ENCODE peak calls at places on chromosomes 1 and 21, in seven cellular contexts. B, U, G, M, Y, X and N are unnamed samples.

GRCh38 chr1:97849350-97850339 is 71.2 kb downstream of the DPYD start:
- DNase-seq in B (no peak), U (no peak), G (no peak), M (no peak), Y (no peak), X (no peak), N (peak; percentile 38)

GRCh38 chr1:211378844-211379243 is 52.2 kb downstream of the TRAF5 start:
- DNase-seq in B (no peak), U (no peak), G (peak; percentile 48), M (no peak), Y (no peak), X (no peak), N (no peak)

GRCh38 chr1:60101516-60101915 is 27.9 kb upstream of the C1orf87 start:
- DNase-seq in B (no peak), U (no peak), G (no peak), M (no peak), Y (no peak), X (no peak), N (no peak)

GRCh38 chr1:169022648-169023047 is 83.8 kb upstream of the ATP1B1 start:
- DNase-seq in B (no peak), U (no peak), G (no peak), M (no peak), Y (no peak), X (no peak), N (no peak)

GRCh38 chr1:226248091-226248490 is 24.6 kb downstream of the MIXL1 start:
- DNase-seq in B (no peak), U (no peak), G (no peak), M (no peak), Y (no peak), X (no peak), N (no peak)

GRCh38 chr1:192951961-192952460 is 107.1 kb downstream of the UCHL5 start:
- DNase-seq in B (peak; percentile 12), U (no peak), G (peak; percentile 21), M (no peak), Y (no peak), X (no peak), N (peak; percentile 35)

GRCh38 chr1:245353411-245353810 is 198.6 kb downstream of the KIF26B start:
- DNase-seq in B (no peak), U (no peak), G (no peak), M (no peak), Y (no peak), X (no peak), N (no peak)

GRCh38 chr1:7672864-7673263 is 98.2 kb upstream of the VAMP3 start:
- DNase-seq in B (no peak), U (no peak), G (no peak), M (no peak), Y (no peak), X (peak; percentile 62), N (no peak)

GRCh38 chr1:1624443-1625403 is 7.2 kb upstream of the MMP23B start:
- DNase-seq in B (no peak), U (peak; percentile 49), G (peak; percentile 44), M (no peak), Y (no peak), X (peak; percentile 78), N (no peak)

GRCh38 chr1:93779540-93780121 is 98.0 kb upstream of the BCAR3 start:
- DNase-seq in B (no peak), U (no peak), G (no peak), M (no peak), Y (peak; percentile 83), X (no peak), N (peak; percentile 72)

GRCh38 chr1:54278941-54279422 is 79.0 kb downstream of the MRPL37 start:
- DNase-seq in B (no peak), U (no peak), G (no peak), M (no peak), Y (no peak), X (no peak), N (no peak)

GRCh38 chr1:11272544-11272841 is 505 bp upstream of the UBIAD1 start:
- DNase-seq in B (no peak), U (no peak), G (no peak), M (no peak), Y (no peak), X (no peak), N (no peak)

GRCh38 chr1:108830119-108831008 is 26.5 kb downstream of the AKNAD1 start:
- DNase-seq in B (no peak), U (no peak), G (peak; percentile 85), M (peak; percentile 8), Y (peak; percentile 53), X (peak; percentile 69), N (peak; percentile 69)

GRCh38 chr21:17660449-17660848 is 47.7 kb upstream of the BTG3 start:
- DNase-seq in B (no peak), U (no peak), G (no peak), M (no peak), Y (no peak), X (no peak), N (no peak)

GRCh38 chr1:41683681-41684500 is 199.4 kb upstream of the EDN2 start:
- DNase-seq in B (no peak), U (no peak), G (peak; percentile 26), M (no peak), Y (no peak), X (no peak), N (no peak)

GRCh38 chr1:227317541-227318002 is 720 bp downstream of the CDC42BPA start:
- DNase-seq in B (no peak), U (peak; percentile 69), G (peak; percentile 78), M (peak; percentile 44), Y (no peak), X (peak; percentile 76), N (no peak)

GRCh38 chr1:154571964-154572288 is 4.3 kb downstream of the CHRNB2 start:
- DNase-seq in B (no peak), U (no peak), G (no peak), M (no peak), Y (no peak), X (no peak), N (no peak)

GRCh38 chr21:36854391-36854790 is 112.1 kb downstream of the HLCS start:
- DNase-seq in B (no peak), U (peak; percentile 81), G (peak; percentile 78), M (peak; percentile 52), Y (no peak), X (peak; percentile 68), N (no peak)

GRCh38 chr1:148308832-148309458 is 156.9 kb upstream of the NBPF11 start:
- DNase-seq in B (no peak), U (peak; percentile 75), G (peak; percentile 14), M (no peak), Y (no peak), X (no peak), N (no peak)

GRCh38 chr21:33432496-33432895 is 29.3 kb downstream of the IFNGR2 start:
- DNase-seq in B (peak; percentile 63), U (no peak), G (no peak), M (no peak), Y (no peak), X (no peak), N (no peak)

GRCh38 chr21:33425825-33426224 is 22.6 kb downstream of the IFNGR2 start:
- DNase-seq in B (no peak), U (no peak), G (no peak), M (peak; percentile 46), Y (no peak), X (no peak), N (no peak)

GRCh38 chr21:33427051-33427450 is 23.8 kb downstream of the IFNGR2 start:
- DNase-seq in B (no peak), U (no peak), G (no peak), M (no peak), Y (no peak), X (no peak), N (no peak)

GRCh38 chr21:33430858-33431257 is 27.6 kb downstream of the IFNGR2 start:
- DNase-seq in B (no peak), U (no peak), G (no peak), M (no peak), Y (no peak), X (no peak), N (no peak)

DNA sequence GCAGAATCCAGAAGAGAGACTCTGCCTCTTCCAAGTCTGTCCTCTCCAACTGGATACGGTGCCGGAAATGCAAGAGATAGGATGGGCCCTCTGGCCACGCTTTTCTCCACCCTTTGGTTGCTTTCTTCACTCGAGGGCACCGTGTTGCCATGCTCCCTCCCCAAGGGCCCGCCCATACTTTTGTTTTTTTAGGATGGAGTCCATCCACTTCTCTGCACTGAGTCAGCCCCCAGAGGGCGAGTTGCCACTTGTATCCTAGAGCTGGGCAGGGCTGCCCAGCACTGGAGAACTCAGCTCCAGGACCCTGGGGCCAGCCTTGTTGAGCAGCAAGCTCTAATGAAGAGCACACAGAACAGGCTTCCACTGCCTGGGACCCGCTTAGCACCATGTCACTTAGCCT is 25.5 kb downstream of the IFNGR2 start:
- DNase-seq in B (no peak), U (no peak), G (no peak), M (no peak), Y (no peak), X (no peak), N (no peak)
- TF ChIP-seq SIN3A in B (no peak), U (no peak), G (no peak), M (no peak), Y (no peak), X (no peak), N (no peak)

GRCh38 chr1:3186526-3186921 is 117.5 kb downstream of the PRDM16 start:
- DNase-seq in B (no peak), U (no peak), G (peak; percentile 30), M (no peak), Y (no peak), X (no peak), N (no peak)
- H3K4me3 ChIP-seq in B (no peak overlapping the region), U (no peak overlapping the region), G (no peak overlapping the region), M (no peak overlapping the region), Y (no peak overlapping the region), X (no peak overlapping the region), N (no peak overlapping the region)

GRCh38 chr1:150534002-150534401 is 15.2 kb upstream of the ADAMTSL4 start:
- DNase-seq in B (no peak), U (no peak), G (no peak), M (no peak), Y (no peak), X (no peak), N (no peak)
- H3K4me1 ChIP-seq in B (no peaks in the 10 kb centered on the region), U (peaks cover 8% of the 10 kb centered on the region), G (peaks cover 23% of the 10 kb centered on the region), M (peaks cover 91% of the 10 kb centered on the region), Y (peaks cover 45% of the 10 kb centered on the region), X (peaks cover 4% of the 10 kb centered on the region), N (no peaks in the 10 kb centered on the region)

GRCh38 chr21:25464275-25464674 is 143.0 kb downstream of the MRPL39 start:
- DNase-seq in B (no peak), U (no peak), G (no peak), M (no peak), Y (no peak), X (no peak), N (no peak)

GRCh38 chr21:25461730-25462129 is 145.6 kb downstream of the MRPL39 start:
- DNase-seq in B (no peak), U (no peak), G (no peak), M (no peak), Y (no peak), X (no peak), N (no peak)

GRCh38 chr21:25459993-25460392 is 147.3 kb downstream of the MRPL39 start:
- DNase-seq in B (no peak), U (no peak), G (no peak), M (no peak), Y (no peak), X (no peak), N (no peak)

GRCh38 chr21:25465263-25465662 is 142.0 kb downstream of the MRPL39 start:
- DNase-seq in B (no peak), U (no peak), G (no peak), M (no peak), Y (no peak), X (no peak), N (no peak)

GRCh38 chr21:25462517-25462971 is 144.7 kb downstream of the MRPL39 start:
- DNase-seq in B (peak; percentile 81), U (no peak), G (no peak), M (no peak), Y (no peak), X (no peak), N (no peak)
- TF ChIP-seq SIN3A in B (no peak), U (no peak), G (no peak), M (no peak), Y (no peak), X (no peak), N (no peak)